ENCODE peak calls at places on chromosomes 6 and 20, in four cellular contexts. X is neuronal stem cell, Q is HL-60, T is heart right ventricle. N is an unnamed sample.

GRCh38 chr6:149903938-149904611 is 6.2 kb upstream of the RAET1E start:
- DNase-seq in X (no peak), T (no peak), Q (no peak), N (no peak)

GRCh38 chr20:35952480-35953410 is 1.6 kb downstream of the SCAND1 start:
- DNase-seq in X (no peak), Q (peak; percentile 18), T (no peak), N (no peak)

GRCh38 chr6:44002591-44003344 is 124.5 kb downstream of the MRPL14 start:
- DNase-seq in Q (no peak), X (no peak), T (peak; percentile 64), N (peak; percentile 57)

GRCh38 chr6:139679516-139680179 is 305.2 kb upstream of the CITED2 start:
- DNase-seq in X (no peak), Q (peak; percentile 37), T (no peak), N (no peak)

GRCh38 chr6:152635949-152636674 is 1.1 kb downstream of the SYNE1 start:
- DNase-seq in X (peak; percentile 18), Q (no peak), T (peak; percentile 42), N (peak; percentile 69)

GRCh38 chr20:50747275-50747674 is 15.9 kb downstream of the PARD6B start:
- DNase-seq in Q (no peak), X (no peak), T (no peak), N (no peak)

GRCh38 chr6:21208796-21209186 is 384.8 kb upstream of the SOX4 start:
- DNase-seq in Q (peak; percentile 24), X (no peak), T (no peak), N (no peak)

GRCh38 chr20:15487682-15488081 is 1085.6 kb downstream of the KIF16B start:
- DNase-seq in Q (no peak), T (no peak), X (no peak), N (no peak)

GRCh38 chr6:40573221-40573620 is 13.9 kb downstream of the LRFN2 start:
- DNase-seq in T (no peak), X (no peak), Q (no peak), N (no peak)

GRCh38 chr6:170124836-170125235 is 166.0 kb downstream of the DLL1 start:
- DNase-seq in T (no peak), Q (no peak), X (no peak), N (no peak)

GRCh38 chr6:167750956-167751358 is 75.8 kb upstream of the AFDN start:
- DNase-seq in T (peak; percentile 66), Q (no peak), X (no peak), N (no peak)

GRCh38 chr6:162770136-162770535 is 42.4 kb downstream of the PACRG start:
- DNase-seq in X (no peak), Q (no peak), T (no peak), N (no peak)

GRCh38 chr20:33995053-33995816 is 1.5 kb downstream of the RALY start:
- DNase-seq in Q (no peak), T (no peak), X (no peak), N (no peak)

GRCh38 chr6:122081921-122082320 is 317.5 kb upstream of the HSF2 start:
- DNase-seq in T (no peak), Q (no peak), X (no peak), N (no peak)

GRCh38 chr6:152701081-152701862 is 3.6 kb downstream of the MYCT1 start:
- DNase-seq in X (no peak), Q (no peak), T (no peak), N (no peak)

GRCh38 chr6:139372326-139373153 is 1.9 kb downstream of the CITED2 start:
- DNase-seq in Q (no peak), X (no peak), T (no peak), N (no peak)

GRCh38 chr6:111096246-111096645 is 8.9 kb downstream of the SLC16A10 start:
- DNase-seq in X (no peak), T (no peak), Q (no peak), N (no peak)

GRCh38 chr20:4633379-4633778 is 88.3 kb upstream of the PRND start:
- DNase-seq in X (no peak), Q (no peak), T (no peak), N (no peak)

GRCh38 chr6:106097368-106098231 is 11.5 kb downstream of the PRDM1 start:
- DNase-seq in Q (peak; percentile 34), T (no peak), X (no peak), N (no peak)

GRCh38 chr6:11354019-11354418 is 121.6 kb upstream of the NEDD9 start:
- DNase-seq in T (peak; percentile 31), X (no peak), Q (no peak), N (no peak)

GRCh38 chr6:36339156-36339555 is 2.5 kb upstream of the BNIP5 start:
- DNase-seq in X (no peak), Q (no peak), T (no peak), N (no peak)

GRCh38 chr6:137673603-137674002 is 179.4 kb upstream of the OLIG3 start:
- DNase-seq in X (no peak), Q (no peak), T (no peak), N (no peak)

N was measured in ovary.